ENCODE peak calls at places on chromosomes 2 and 18, in nine cellular contexts. V is AG04449, M is lower leg skin, A is fibroblast of lung, O is A549, Z is fibroblast of mammary gland, S is mucosa of descending colon, R is aorta, T is choroid plexus epithelial cell. D is an unnamed sample.

GRCh38 chr2:9057939-9058761 is 54.7 kb upstream of the MBOAT2 start:
- DNase-seq in R (no peak), V (peak; percentile 7), Z (peak; percentile 93), S (no peak), M (no peak), A (peak; percentile 77), O (no peak), T (peak; percentile 96), D (no peak)

GRCh38 chr2:109516445-109517117 is 97.2 kb downstream of the SEPTIN10 start:
- DNase-seq in A (peak; percentile 21), O (peak; percentile 88), Z (no peak), R (no peak), M (no peak), T (peak; percentile 24), S (peak; percentile 78), V (no peak), D (peak; percentile 73)

GRCh38 chr18:1408331-1408835 is 503.7 kb downstream of the ADCYAP1 start:
- DNase-seq in Z (no peak), R (no peak), T (no peak), V (no peak), S (no peak), O (no peak), A (no peak), M (no peak), D (no peak)

GRCh38 chr2:36967236-36967876 is 1.0 kb upstream of the STRN start:
- DNase-seq in A (no peak), T (no peak), O (no peak), S (peak; percentile 75), V (no peak), R (no peak), Z (no peak), M (no peak), D (no peak)

GRCh38 chr2:10828346-10828745 is 15.8 kb upstream of the PDIA6 start:
- DNase-seq in Z (no peak), R (no peak), S (no peak), T (no peak), M (no peak), V (no peak), A (no peak), O (no peak), D (no peak)

GRCh38 chr2:27075219-27075871 is 3.1 kb upstream of the EMILIN1 start:
- DNase-seq in O (no peak), V (no peak), T (peak; percentile 42), S (peak; percentile 71), M (no peak), A (peak; percentile 59), R (peak; percentile 76), Z (no peak), D (no peak)

GRCh38 chr2:19670303-19670702 is 231.5 kb downstream of the TTC32 start:
- DNase-seq in O (no peak), T (no peak), S (no peak), Z (no peak), M (no peak), V (no peak), A (no peak), R (no peak), D (no peak)

GRCh38 chr2:86772626-86773025 is 18.1 kb downstream of the CD8A start:
- DNase-seq in Z (no peak), M (no peak), A (no peak), R (no peak), O (no peak), S (no peak), T (no peak), V (no peak), D (no peak)

GRCh38 chr2:32559136-32559535 is 68.7 kb upstream of the TTC27 start:
- DNase-seq in M (no peak), S (no peak), R (no peak), A (peak; percentile 68), O (no peak), V (no peak), Z (peak; percentile 32), T (peak; percentile 52), D (no peak)

GRCh38 chr2:62456721-62457539 is 49.1 kb downstream of the TMEM17 start:
- DNase-seq in T (peak; percentile 75), M (peak; percentile 94), A (peak; percentile 57), R (peak; percentile 77), Z (peak; percentile 82), O (peak; percentile 85), S (peak; percentile 76), V (no peak), D (peak; percentile 87)

GRCh38 chr18:25279556-25279955 is 72.4 kb downstream of the ZNF521 start:
- DNase-seq in Z (no peak), O (no peak), M (no peak), R (no peak), S (no peak), T (no peak), A (peak; percentile 51), V (no peak), D (no peak)

GRCh38 chr2:136238214-136238551 is 120.2 kb upstream of the CXCR4 start:
- DNase-seq in O (no peak), Z (peak; percentile 71), M (no peak), V (no peak), S (no peak), A (no peak), R (no peak), T (peak; percentile 30), D (no peak)

GRCh38 chr2:57549642-57550102 is 496.9 kb upstream of the VRK2 start:
- DNase-seq in V (no peak), Z (peak; percentile 8), A (no peak), O (peak; percentile 2), S (no peak), R (no peak), M (no peak), T (peak; percentile 53), D (no peak)
- H3K4me3 ChIP-seq in V (no peak overlapping the region), Z (no peak overlapping the region), A (no peak overlapping the region), O (no peak overlapping the region), S (no peak overlapping the region), R (no peak overlapping the region), M (no peak overlapping the region), T (no peak overlapping the region), D (no peak overlapping the region)

DNA sequence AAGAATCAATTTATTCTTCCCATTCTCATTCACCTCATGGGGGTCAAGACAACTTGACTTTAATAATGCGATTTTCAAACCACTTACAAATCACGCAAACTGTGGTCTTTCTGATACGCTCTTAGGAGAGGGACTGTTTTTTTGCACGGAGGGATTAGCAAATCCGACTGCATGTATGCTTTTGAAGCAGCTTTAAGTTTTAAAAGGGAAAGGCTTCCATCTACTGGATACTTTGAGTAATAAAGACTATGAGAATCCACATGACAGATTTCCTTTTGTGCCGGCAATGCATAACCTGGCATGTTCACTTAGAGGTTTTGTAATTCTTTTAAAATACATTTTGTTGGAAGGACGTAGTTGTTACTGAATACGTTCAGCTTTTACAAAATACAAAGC is 322.9 kb upstream of the KCNJ3 start:
- DNase-seq in T (peak; percentile 24), O (peak; percentile 9), Z (peak; percentile 77), A (peak; percentile 81), M (no peak), S (no peak), V (no peak), R (no peak), D (no peak)
- H3K4me3 ChIP-seq in T (no peak overlapping the region), O (peak overlapping the region; percentile 26), Z (no peak overlapping the region), A (peak overlapping the region; percentile 61), M (no peak overlapping the region), S (no peak overlapping the region), V (no peak overlapping the region), R (no peak overlapping the region), D (no peak overlapping the region)

GRCh38 chr2:191746306-191746705 is 68.4 kb downstream of the NABP1 start:
- DNase-seq in M (no peak), V (no peak), Z (peak; percentile 92), A (peak; percentile 5), O (no peak), S (no peak), T (no peak), R (no peak), D (no peak)
- H3K4me3 ChIP-seq in M (no peak overlapping the region), V (no peak overlapping the region), Z (no peak overlapping the region), A (no peak overlapping the region), O (no peak overlapping the region), S (no peak overlapping the region), T (no peak overlapping the region), R (no peak overlapping the region), D (no peak overlapping the region)

GRCh38 chr18:13436596-13436995 is 218.0 kb downstream of the LDLRAD4 start:
- DNase-seq in T (no peak), O (no peak), A (no peak), S (no peak), V (no peak), Z (no peak), R (no peak), M (no peak), D (no peak)
- H3K4me3 ChIP-seq in T (no peak overlapping the region), O (no peak overlapping the region), A (no peak overlapping the region), S (no peak overlapping the region), V (no peak overlapping the region), Z (no peak overlapping the region), R (no peak overlapping the region), M (no peak overlapping the region), D (no peak overlapping the region)

D was measured in upper lobe of right lung.